ENCODE peak calls at places on chromosomes 3 and 15, in seven cellular contexts. U, Q, Y, K, P, D and T are unnamed samples.

GRCh38 chr15:99911824-99912223 is 178.6 kb upstream of the LYSMD4 start:
- DNase-seq in U (peak; percentile 2), Q (no peak), Y (no peak), K (no peak), P (no peak), D (no peak), T (no peak)

GRCh38 chr3:194279701-194280360 is 71.3 kb downstream of the CPN2 start:
- DNase-seq in U (no peak), Q (no peak), Y (no peak), K (no peak), P (no peak), D (no peak), T (no peak)

GRCh38 chr3:171284308-171285075 is 175.7 kb downstream of the TNIK start:
- DNase-seq in U (no peak), Q (no peak), Y (peak; percentile 95), K (no peak), P (no peak), D (no peak), T (no peak)

GRCh38 chr15:88258021-88258641 is 1.6 kb upstream of the NTRK3 start:
- DNase-seq in U (no peak), Q (peak; percentile 27), Y (no peak), K (no peak), P (no peak), D (peak; percentile 90), T (no peak)

GRCh38 chr3:11154953-11155325 is 646 bp downstream of the HRH1 start:
- DNase-seq in U (no peak), Q (no peak), Y (no peak), K (no peak), P (no peak), D (peak; percentile 60), T (no peak)

GRCh38 chr15:31434418-31435255 is 108.0 kb downstream of the KLF13 start:
- DNase-seq in U (peak; percentile 93), Q (peak; percentile 60), Y (peak; percentile 64), K (no peak), P (no peak), D (peak; percentile 11), T (peak; percentile 63)

GRCh38 chr15:71716990-71717389 is 93.4 kb upstream of the NR2E3 start:
- DNase-seq in U (no peak), Q (no peak), Y (peak; percentile 14), K (no peak), P (no peak), D (no peak), T (no peak)

GRCh38 chr15:101172421-101173097 is 79.3 kb downstream of the CHSY1 start:
- DNase-seq in U (no peak), Q (no peak), Y (no peak), K (no peak), P (no peak), D (no peak), T (no peak)

GRCh38 chr3:108398510-108398909 is 102.2 kb downstream of the HHLA2 start:
- DNase-seq in U (peak; percentile 68), Q (no peak), Y (no peak), K (no peak), P (no peak), D (no peak), T (no peak)

GRCh38 chr3:194973366-194974000 is 287.8 kb downstream of the FAM43A start:
- DNase-seq in U (peak; percentile 62), Q (no peak), Y (no peak), K (no peak), P (no peak), D (no peak), T (no peak)

GRCh38 chr3:14564741-14565140 is 24.6 kb upstream of the GRIP2 start:
- DNase-seq in U (no peak), Q (no peak), Y (no peak), K (no peak), P (no peak), D (peak; percentile 47), T (peak; percentile 64)

GRCh38 chr15:29410342-29410741 is 140.7 kb upstream of the NSMCE3 start:
- DNase-seq in U (no peak), Q (no peak), Y (no peak), K (no peak), P (no peak), D (peak; percentile 44), T (no peak)

GRCh38 chr15:51121118-51121517 is 26.4 kb upstream of the TNFAIP8L3 start:
- DNase-seq in U (no peak), Q (no peak), Y (peak; percentile 98), K (no peak), P (no peak), D (no peak), T (no peak)

GRCh38 chr3:152285509-152285908 is 16.8 kb downstream of the MBNL1 start:
- DNase-seq in U (no peak), Q (no peak), Y (no peak), K (no peak), P (no peak), D (no peak), T (no peak)

GRCh38 chr3:141442421-141442820 is 44.4 kb upstream of the RASA2 start:
- DNase-seq in U (peak; percentile 89), Q (no peak), Y (no peak), K (no peak), P (no peak), D (no peak), T (no peak)

DNA sequence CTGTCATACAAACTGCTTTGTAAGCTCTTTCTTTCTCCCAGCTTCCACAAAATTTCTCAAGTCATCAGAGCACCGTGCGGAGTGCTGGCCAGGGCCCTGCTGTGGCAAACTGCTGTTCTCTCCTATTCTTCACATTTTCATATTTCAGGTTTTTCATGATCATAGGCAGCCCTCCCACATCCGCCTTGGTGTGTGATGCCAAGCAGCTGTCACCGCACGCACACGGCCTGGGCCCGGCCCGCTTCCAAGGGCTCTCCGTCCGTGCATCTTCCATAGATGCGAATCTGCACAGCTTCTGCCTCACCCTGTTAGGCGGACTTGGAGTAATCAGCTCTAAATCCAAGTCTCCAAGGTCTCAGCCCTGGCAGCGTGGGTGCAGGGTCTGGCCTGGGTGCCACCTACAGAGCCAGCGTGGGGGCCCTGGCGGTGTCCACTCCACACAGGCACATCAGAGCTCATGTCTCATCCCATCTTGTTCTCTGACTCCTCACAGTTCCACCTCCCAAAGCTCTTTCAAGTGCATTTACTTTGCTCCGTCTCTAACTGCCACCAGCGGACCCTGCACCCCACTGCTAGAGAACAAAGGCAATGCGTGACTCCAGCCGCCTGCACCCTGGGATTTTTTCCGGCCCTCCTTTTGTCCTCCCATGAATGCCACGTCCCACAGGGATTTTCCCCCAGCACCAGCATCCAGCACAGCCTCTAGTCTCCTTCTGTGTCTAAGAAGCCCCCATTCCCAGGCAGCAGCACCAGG is 27.2 kb downstream of the CYFIP1 start:
- DNase-seq in U (no peak), Q (no peak), Y (no peak), K (no peak), P (no peak), D (peak; percentile 76), T (no peak)
- TF ChIP-seq POLR2AphosphoS5 in U (no peak), Q (no peak), Y (no peak), K (no peak), P (no peak), D (peak; percentile 21), T (no peak)

DNA sequence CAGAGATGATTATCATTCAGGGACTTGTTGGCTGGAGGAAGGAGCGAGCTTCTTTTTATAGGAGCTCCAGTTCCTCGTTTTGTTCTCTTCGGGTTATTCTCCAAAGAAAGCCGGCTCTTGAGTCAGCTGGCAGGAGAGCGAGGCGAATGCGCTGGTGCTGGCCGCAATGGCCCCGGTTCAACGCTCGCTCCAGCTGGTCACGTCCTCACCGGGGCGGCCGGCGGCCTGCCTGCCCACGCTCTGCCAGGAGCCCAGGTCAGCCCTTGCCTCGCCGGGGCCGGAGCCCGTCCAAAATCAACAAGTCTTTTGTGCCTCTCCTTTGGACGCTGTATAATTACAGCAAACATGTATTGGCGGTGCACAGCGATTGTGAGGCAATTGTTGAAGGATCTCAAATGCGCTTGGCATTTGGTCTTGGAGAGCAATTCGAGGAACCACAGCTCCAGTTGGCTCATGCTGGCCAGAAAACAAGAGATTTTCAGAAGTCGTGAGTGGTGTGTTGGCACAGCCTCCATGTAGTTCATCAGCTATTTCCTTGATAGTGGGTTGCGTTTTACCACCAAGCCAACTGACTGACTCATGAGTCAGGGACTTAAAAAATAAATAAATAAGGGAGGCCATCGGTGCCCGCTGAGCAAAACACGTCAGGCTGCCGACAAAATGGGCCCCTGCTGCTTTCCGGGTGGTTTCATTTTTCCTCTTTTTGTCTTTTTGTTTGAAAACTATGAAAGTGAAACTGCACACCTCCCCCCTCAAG is 288.5 kb downstream of the UACA start:
- DNase-seq in U (no peak), Q (no peak), Y (peak; percentile 96), K (peak; percentile 81), P (peak; percentile 92), D (no peak), T (peak; percentile 93)
- TF ChIP-seq POLR2AphosphoS5 in U (peak; percentile 3), Q (no peak), Y (peak; percentile 44), K (no peak), P (peak; percentile 88), D (no peak), T (peak; percentile 41)

GRCh38 chr3:177812492-177812891 is 615.2 kb upstream of the TBL1XR1 start:
- DNase-seq in U (no peak), Q (no peak), Y (no peak), K (no peak), P (no peak), D (no peak), T (no peak)

GRCh38 chr3:177807150-177807875 is 610.0 kb upstream of the TBL1XR1 start:
- DNase-seq in U (no peak), Q (no peak), Y (no peak), K (no peak), P (no peak), D (no peak), T (no peak)

GRCh38 chr3:177811835-177812234 is 614.6 kb upstream of the TBL1XR1 start:
- DNase-seq in U (no peak), Q (no peak), Y (no peak), K (no peak), P (no peak), D (no peak), T (no peak)

GRCh38 chr3:177811111-177811510 is 613.8 kb upstream of the TBL1XR1 start:
- DNase-seq in U (no peak), Q (no peak), Y (no peak), K (no peak), P (no peak), D (no peak), T (no peak)

GRCh38 chr3:177810162-177810623 is 612.9 kb upstream of the TBL1XR1 start:
- DNase-seq in U (no peak), Q (no peak), Y (peak; percentile 82), K (no peak), P (peak; percentile 45), D (no peak), T (no peak)
- TF ChIP-seq POLR2AphosphoS5 in U (peak; percentile 53), Q (no peak), Y (no peak), K (no peak), P (peak; percentile 94), D (no peak), T (peak; percentile 64)

DNA sequence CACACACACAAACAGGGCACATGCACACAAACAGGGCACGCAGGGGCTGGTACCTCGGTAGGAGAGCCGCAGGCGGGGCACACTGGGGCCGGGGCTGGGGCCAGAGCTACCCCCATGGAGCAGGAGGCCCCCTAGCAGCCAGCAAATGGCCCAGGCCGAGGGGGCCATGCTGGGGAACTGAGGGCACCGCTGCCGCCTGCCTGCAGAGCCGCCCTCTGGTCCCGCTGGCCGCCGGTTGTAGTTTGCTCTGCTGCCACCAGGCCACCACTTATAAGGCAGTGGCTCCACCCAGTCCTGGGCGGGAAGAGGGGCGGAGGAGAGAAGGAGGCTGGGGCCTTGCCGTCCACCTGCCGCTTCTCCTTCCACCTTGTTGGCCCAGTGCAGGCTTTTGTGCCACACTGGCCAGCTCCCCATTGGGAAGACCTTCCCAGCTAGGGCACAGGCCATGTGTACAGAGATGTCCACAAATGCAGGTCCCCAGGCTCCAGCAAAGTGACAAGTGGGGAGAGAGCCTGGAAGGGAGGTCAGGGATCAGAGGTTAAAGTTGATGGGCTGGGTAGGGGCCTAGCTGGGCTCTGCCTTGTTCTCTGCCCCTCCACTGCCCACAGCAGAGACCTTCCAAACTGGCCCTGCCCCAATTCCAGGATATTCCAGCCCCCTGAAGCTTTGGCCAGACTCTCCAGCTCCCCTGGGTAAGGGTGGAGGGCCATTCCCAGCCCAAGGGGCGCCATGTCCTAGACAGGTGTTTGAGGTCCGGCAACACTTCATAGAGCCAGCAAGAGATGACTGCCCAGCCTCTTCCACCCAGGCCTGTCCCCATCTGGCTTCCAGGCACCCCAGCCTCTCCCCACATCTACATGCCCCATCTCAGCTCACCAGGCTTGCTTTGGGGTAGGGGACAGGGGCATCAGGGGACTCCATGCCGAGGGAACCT is at the start of gene SEMA3G:
- DNase-seq in U (peak; percentile 94), Q (peak; percentile 88), Y (peak; percentile 69), K (peak; percentile 83), P (peak; percentile 67), D (peak; percentile 93), T (peak; percentile 92)
- TF ChIP-seq POLR2AphosphoS5 in U (peak; percentile 51), Q (no peak), Y (peak; percentile 33), K (no peak), P (peak; percentile 55), D (peak; percentile 65), T (peak; percentile 21)